ENCODE peak calls at places on chromosomes 6 and 20, in four cellular contexts. One of them, this sample, is unnamed.

GRCh38 chr20:63441136-63441776 is 31.2 kb downstream of the KCNQ2 start:
- DNase-seq in psoas muscle: no peak
- DNase-seq in HCT116: no peak
- DNase-seq in lower lobe of right lung: no peak
- DNase-seq in this sample: no peak

GRCh38 chr6:79672631-79673065 is 41.5 kb downstream of the SH3BGRL2 start:
- DNase-seq in psoas muscle: no peak
- DNase-seq in lower lobe of right lung: no peak
- DNase-seq in HCT116: peak; percentile 32
- DNase-seq in this sample: peak; percentile 8

GRCh38 chr6:128570439-128571063 is 50.2 kb upstream of the PTPRK start:
- DNase-seq in psoas muscle: no peak
- DNase-seq in HCT116: no peak
- DNase-seq in lower lobe of right lung: no peak
- DNase-seq in this sample: no peak

GRCh38 chr6:131949909-131950766 is 1.0 kb downstream of the CCN2 start:
- DNase-seq in HCT116: peak; percentile 32
- DNase-seq in lower lobe of right lung: peak; percentile 74
- DNase-seq in psoas muscle: peak; percentile 83
- DNase-seq in this sample: peak; percentile 98

GRCh38 chr20:54128175-54128574 is 45.6 kb downstream of the CYP24A1 start:
- DNase-seq in HCT116: no peak
- DNase-seq in psoas muscle: no peak
- DNase-seq in lower lobe of right lung: no peak
- DNase-seq in this sample: no peak

GRCh38 chr20:54234991-54235390 is 27.1 kb downstream of the PFDN4 start:
- DNase-seq in HCT116: no peak
- DNase-seq in psoas muscle: no peak
- DNase-seq in lower lobe of right lung: no peak
- DNase-seq in this sample: no peak

GRCh38 chr6:105795913-105796517 is 290.1 kb upstream of the PRDM1 start:
- DNase-seq in HCT116: no peak
- DNase-seq in psoas muscle: no peak
- DNase-seq in lower lobe of right lung: peak; percentile 49
- DNase-seq in this sample: no peak

GRCh38 chr20:24629668-24630067 is 160.2 kb downstream of the SYNDIG1 start:
- DNase-seq in lower lobe of right lung: no peak
- DNase-seq in psoas muscle: no peak
- DNase-seq in HCT116: no peak
- DNase-seq in this sample: no peak

GRCh38 chr20:46252352-46253091 is 55.8 kb downstream of the CDH22 start:
- DNase-seq in psoas muscle: no peak
- DNase-seq in lower lobe of right lung: no peak
- DNase-seq in HCT116: no peak
- DNase-seq in this sample: no peak

GRCh38 chr6:4349931-4350330 is 214.6 kb upstream of the ECI2 start:
- DNase-seq in psoas muscle: no peak
- DNase-seq in lower lobe of right lung: no peak
- DNase-seq in HCT116: no peak
- DNase-seq in this sample: no peak

GRCh38 chr6:105452924-105453756 is 50.3 kb upstream of the PREP start:
- DNase-seq in lower lobe of right lung: peak; percentile 51
- DNase-seq in HCT116: no peak
- DNase-seq in psoas muscle: no peak
- DNase-seq in this sample: no peak

GRCh38 chr6:168581236-168581635 is 140.3 kb downstream of the SMOC2 start:
- DNase-seq in lower lobe of right lung: no peak
- DNase-seq in HCT116: no peak
- DNase-seq in psoas muscle: no peak
- DNase-seq in this sample: no peak

GRCh38 chr20:431012-431904 is 23.2 kb downstream of the RBCK1 start:
- DNase-seq in psoas muscle: peak; percentile 79
- DNase-seq in HCT116: peak; percentile 69
- DNase-seq in lower lobe of right lung: no peak
- DNase-seq in this sample: peak; percentile 55
- TF ChIP-seq CTCF in psoas muscle: peak; percentile 54
- TF ChIP-seq CTCF in HCT116: peak; percentile 99
- TF ChIP-seq CTCF in lower lobe of right lung: peak; percentile 54
- TF ChIP-seq CTCF in this sample: peak; percentile 81

GRCh38 chr6:113065606-113066005 is 718.5 kb downstream of the RFPL4B start:
- DNase-seq in HCT116: no peak
- DNase-seq in lower lobe of right lung: no peak
- DNase-seq in psoas muscle: no peak
- DNase-seq in this sample: peak; percentile 42
- H3K27ac ChIP-seq in HCT116: no peak overlapping the region
- H3K27ac ChIP-seq in lower lobe of right lung: no peak overlapping the region
- H3K27ac ChIP-seq in psoas muscle: no peak overlapping the region
- H3K27ac ChIP-seq in this sample: peak overlapping the region; percentile 89

GRCh38 chr20:10648651-10649050 is 25.1 kb downstream of the JAG1 start:
- DNase-seq in psoas muscle: no peak
- DNase-seq in HCT116: no peak
- DNase-seq in lower lobe of right lung: no peak
- DNase-seq in this sample: peak; percentile 92
- H3K36me3 ChIP-seq in psoas muscle: peaks cover 88% of the 10 kb centered on the region
- H3K36me3 ChIP-seq in HCT116: peaks cover 34% of the 10 kb centered on the region
- H3K36me3 ChIP-seq in lower lobe of right lung: peaks cover 93% of the 10 kb centered on the region
- H3K36me3 ChIP-seq in this sample: peaks cover 79% of the 10 kb centered on the region

DNA sequence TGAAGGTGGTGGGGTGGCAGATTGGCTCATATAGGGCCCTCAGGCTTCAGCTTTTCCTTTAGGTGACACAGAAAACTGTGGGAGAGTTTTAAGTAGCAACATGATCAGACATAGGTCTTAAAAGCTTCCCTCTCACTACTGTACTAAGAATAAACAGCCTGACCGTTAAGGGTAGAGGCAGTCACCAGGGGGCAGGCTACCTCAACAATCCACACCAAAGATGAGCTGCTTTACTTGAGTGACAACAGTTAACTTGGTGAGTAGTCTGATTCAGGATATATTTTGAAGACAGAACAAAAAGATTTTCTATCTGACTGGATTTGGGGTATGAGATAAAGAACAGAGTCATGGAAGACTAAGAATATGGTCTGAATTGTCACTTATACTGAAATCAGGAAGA is 193.1 kb upstream of the SHLD1 start:
- DNase-seq in HCT116: peak; percentile 13
- DNase-seq in lower lobe of right lung: no peak
- DNase-seq in psoas muscle: peak; percentile 64
- DNase-seq in this sample: peak; percentile 65
- TF ChIP-seq CTCF in HCT116: peak; percentile 43
- TF ChIP-seq CTCF in lower lobe of right lung: peak; percentile 41
- TF ChIP-seq CTCF in psoas muscle: peak; percentile 60
- TF ChIP-seq CTCF in this sample: peak; percentile 80